ENCODE peak calls at places on chromosomes 6 and 20, in five cellular contexts. C is fibroblast of gingiva; E is Daoy; Z is stimulated activated CD4-positive, alpha-beta T cell treated with anti-CD3 and anti-CD28 coated beads, Interleukin-4, amount 100 ng/mL, for 24 hours; K is stomach. J is an unnamed sample.

GRCh38 chr20:6703047-6703446 is 64.4 kb upstream of the BMP2 start:
- DNase-seq in K (no peak), Z (no peak), E (no peak), C (no peak), J (no peak)

GRCh38 chr6:144277605-144278227 is 7.4 kb upstream of the UTRN start:
- DNase-seq in C (peak; percentile 52), K (no peak), Z (no peak), E (no peak), J (no peak)

GRCh38 chr20:5973172-5973571 is 22.7 kb downstream of the MCM8 start:
- DNase-seq in Z (no peak), E (no peak), C (peak; percentile 87), K (no peak), J (no peak)

GRCh38 chr20:53539516-53539915 is 54.1 kb downstream of the ZNF217 start:
- DNase-seq in E (peak; percentile 8), Z (no peak), K (no peak), C (no peak), J (no peak)

GRCh38 chr6:129872591-129872990 is 11.5 kb upstream of the TMEM244 start:
- DNase-seq in Z (no peak), C (no peak), K (no peak), E (no peak), J (no peak)

GRCh38 chr6:153831350-153832078 is 207.5 kb upstream of the OPRM1 start:
- DNase-seq in K (no peak), C (no peak), E (no peak), Z (no peak), J (no peak)

GRCh38 chr6:36949636-36950035 is 4.9 kb upstream of the PI16 start:
- DNase-seq in Z (no peak), E (peak; percentile 72), C (no peak), K (no peak), J (peak; percentile 86)

GRCh38 chr6:10221186-10221585 is 193.7 kb downstream of the TFAP2A start:
- DNase-seq in K (no peak), C (no peak), Z (no peak), E (no peak), J (no peak)

GRCh38 chr20:60104980-60105379 is 146.8 kb downstream of the CDH26 start:
- DNase-seq in Z (no peak), E (no peak), C (no peak), K (no peak), J (no peak)

GRCh38 chr6:81623106-81623834 is 129.2 kb downstream of the TENT5A start:
- DNase-seq in E (no peak), C (no peak), K (no peak), Z (no peak), J (no peak)

GRCh38 chr6:14754636-14755513 is 491.0 kb upstream of the JARID2 start:
- DNase-seq in E (no peak), Z (peak; percentile 76), C (no peak), K (no peak), J (no peak)

GRCh38 chr6:32833599-32834155 is 4.9 kb downstream of the TAP2 start:
- DNase-seq in Z (no peak), E (no peak), K (no peak), C (no peak), J (no peak)

GRCh38 chr6:150142304-150142656 is 564 bp upstream of the PPP1R14C start:
- DNase-seq in C (peak; percentile 51), K (no peak), Z (no peak), E (peak; percentile 89), J (peak; percentile 34)

GRCh38 chr6:54419885-54420284 is 111.6 kb downstream of the TINAG start:
- DNase-seq in K (no peak), Z (no peak), C (peak; percentile 78), E (peak; percentile 23), J (peak; percentile 82)

GRCh38 chr6:169289671-169290408 is 36.2 kb upstream of the THBS2 start:
- DNase-seq in E (peak; percentile 80), K (no peak), C (peak; percentile 86), Z (no peak), J (peak; percentile 74)

GRCh38 chr20:37223053-37223452 is 38.6 kb downstream of the GHRH start:
- DNase-seq in K (no peak), Z (no peak), C (peak; percentile 82), E (peak; percentile 28), J (peak; percentile 73)

GRCh38 chr6:63644668-63645326 is 9.2 kb downstream of the PHF3 start:
- DNase-seq in C (no peak), K (no peak), E (peak; percentile 84), Z (no peak), J (peak; percentile 48)

GRCh38 chr20:13356591-13356990 is 135.5 kb downstream of the ISM1 start:
- DNase-seq in C (no peak), K (no peak), E (no peak), Z (no peak), J (no peak)

GRCh38 chr6:64330694-64331309 is 695.2 kb downstream of the PHF3 start:
- DNase-seq in C (peak; percentile 29), K (peak; percentile 83), E (no peak), Z (peak; percentile 6), J (peak; percentile 49)

GRCh38 chr20:49635829-49636228 is 67.9 kb upstream of the PTGIS start:
- DNase-seq in E (no peak), K (no peak), C (no peak), Z (no peak), J (no peak)

GRCh38 chr20:31770243-31770642 is 31.2 kb downstream of the TPX2 start:
- DNase-seq in Z (no peak), E (no peak), K (no peak), C (peak; percentile 24), J (no peak)

GRCh38 chr6:150048099-150048498 is 20.8 kb downstream of the ULBP3 start:
- DNase-seq in Z (no peak), K (no peak), C (no peak), E (no peak), J (no peak)

GRCh38 chr6:79193971-79194370 is 40.5 kb downstream of the HMGN3 start:
- DNase-seq in K (no peak), C (peak; percentile 64), Z (no peak), E (no peak), J (no peak)

GRCh38 chr6:83853178-83853967 is at the start of gene RIPPLY2:
- DNase-seq in C (peak; percentile 46), Z (no peak), E (peak; percentile 78), K (no peak), J (no peak)

GRCh38 chr6:166330612-166331011 is 11.7 kb downstream of the SFT2D1 start:
- DNase-seq in Z (no peak), K (peak; percentile 69), E (no peak), C (peak; percentile 5), J (no peak)

GRCh38 chr6:21595951-21596378 is 2.4 kb downstream of the SOX4 start:
- DNase-seq in E (no peak), C (no peak), Z (no peak), K (no peak), J (no peak)

GRCh38 chr6:34459899-34460593 is 5.8 kb upstream of the PACSIN1 start:
- DNase-seq in K (peak; percentile 58), Z (peak; percentile 59), C (peak; percentile 27), E (peak; percentile 65), J (no peak)

GRCh38 chr20:61846074-61846473 is 219.6 kb downstream of the TAF4 start:
- DNase-seq in E (no peak), K (no peak), C (no peak), Z (no peak), J (no peak)

GRCh38 chr20:46368902-46369268 is 37.5 kb downstream of the ELMO2 start:
- DNase-seq in Z (no peak), E (no peak), C (no peak), K (no peak), J (no peak)

GRCh38 chr6:129621252-129621651 is 88.7 kb downstream of the ARHGAP18 start:
- DNase-seq in C (no peak), Z (peak; percentile 40), K (peak; percentile 34), E (no peak), J (no peak)

GRCh38 chr20:4007383-4008025 is 7.9 kb downstream of the RNF24 start:
- DNase-seq in C (no peak), K (no peak), Z (no peak), E (no peak), J (no peak)

GRCh38 chr20:19616620-19617019 is 141.4 kb upstream of the RIN2 start:
- DNase-seq in Z (no peak), E (no peak), K (no peak), C (no peak), J (no peak)

GRCh38 chr20:36434383-36434782 is 106.9 kb upstream of the MYL9 start:
- DNase-seq in E (no peak), Z (no peak), C (no peak), K (no peak), J (no peak)

GRCh38 chr6:35534396-35535170 is 21.9 kb upstream of the TULP1 start:
- DNase-seq in E (no peak), C (no peak), Z (no peak), K (no peak), J (no peak)

J was measured in HT1080.